ENCODE peak calls at places on chromosomes 7 and 10, in eight cellular contexts. Z is cardiac fibroblast, Q is fibroblast of lung, B is esophagus muscularis mucosa, U is GM12878, J is sigmoid colon, D is keratinocyte, F is astrocyte of the spinal cord. S is an unnamed sample.

GRCh38 chr7:17103170-17103569 is 195.3 kb upstream of the AHR start:
- DNase-seq in Z (no peak), Q (no peak), B (no peak), U (no peak), J (no peak), D (no peak), F (no peak), S (no peak)

GRCh38 chr7:104976966-104977636 is 36.9 kb upstream of the KMT2E start:
- DNase-seq in Z (no peak), Q (no peak), B (no peak), U (no peak), J (no peak), D (no peak), F (no peak), S (no peak)

GRCh38 chr10:101694056-101694673 is 805 bp downstream of the FBXW4 start:
- DNase-seq in Z (peak), Q (peak), B (peak), U (no peak), J (peak), D (no peak), F (peak), S (peak)

GRCh38 chr10:129901389-129902045 is 62.6 kb downstream of the EBF3 start:
- DNase-seq in Z (no peak), Q (no peak), B (no peak), U (no peak), J (no peak), D (no peak), F (no peak), S (no peak)

GRCh38 chr7:97772034-97772891 is 40.4 kb downstream of the TAC1 start:
- DNase-seq in Z (no peak), Q (no peak), B (no peak), U (no peak), J (no peak), D (no peak), F (no peak), S (no peak)

GRCh38 chr7:151795168-151795754 is 81.7 kb downstream of the PRKAG2 start:
- DNase-seq in Z (no peak), Q (no peak), B (no peak), U (no peak), J (peak), D (no peak), F (no peak), S (no peak)

GRCh38 chr7:30354791-30355190 is 70.4 kb downstream of the ZNRF2 start:
- DNase-seq in Z (no peak), Q (no peak), B (no peak), U (no peak), J (no peak), D (no peak), F (no peak), S (no peak)

GRCh38 chr7:140810830-140811556 is 113.7 kb downstream of the BRAF start:
- DNase-seq in Z (peak), Q (peak), B (peak), U (peak), J (peak), D (peak), F (peak), S (peak)

GRCh38 chr10:114310346-114310745 is 71.3 kb downstream of the VWA2 start:
- DNase-seq in Z (no peak), Q (no peak), B (no peak), U (no peak), J (peak), D (no peak), F (no peak), S (no peak)

GRCh38 chr10:131797626-131798025 is 103.2 kb upstream of the PPP2R2D start:
- DNase-seq in Z (no peak), Q (no peak), B (no peak), U (no peak), J (peak), D (no peak), F (no peak), S (no peak)

GRCh38 chr7:50397320-50397970 is 52.7 kb downstream of the FIGNL1 start:
- DNase-seq in Z (no peak), Q (no peak), B (no peak), U (peak), J (no peak), D (no peak), F (no peak), S (no peak)

GRCh38 chr10:46544989-46545791 is 11.3 kb downstream of the GPRIN2 start:
- DNase-seq in Z (peak), Q (no peak), B (no peak), U (no peak), J (peak), D (no peak), F (no peak), S (peak)

GRCh38 chr10:70323697-70324340 is 40.0 kb upstream of the NPFFR1 start:
- DNase-seq in Z (no peak), Q (no peak), B (no peak), U (no peak), J (peak), D (no peak), F (no peak), S (no peak)

GRCh38 chr7:135659159-135659837 is 3.0 kb upstream of the STMP1 start:
- DNase-seq in Z (peak), Q (peak), B (no peak), U (no peak), J (no peak), D (no peak), F (peak), S (no peak)

GRCh38 chr7:77327932-77328628 is 88.1 kb downstream of the GSAP start:
- DNase-seq in Z (no peak), Q (no peak), B (no peak), U (no peak), J (peak), D (no peak), F (no peak), S (no peak)

GRCh38 chr10:104040862-104041789 is 44.6 kb downstream of the COL17A1 start:
- DNase-seq in Z (no peak), Q (no peak), B (peak), U (no peak), J (no peak), D (no peak), F (no peak), S (no peak)

GRCh38 chr7:23093546-23093945 is 12.0 kb upstream of the KLHL7 start:
- DNase-seq in Z (peak), Q (peak), B (no peak), U (no peak), J (no peak), D (peak), F (peak), S (peak)

GRCh38 chr7:158358926-158359645 is 228.5 kb downstream of the PTPRN2 start:
- DNase-seq in Z (no peak), Q (no peak), B (no peak), U (no peak), J (peak), D (no peak), F (no peak), S (no peak)

GRCh38 chr7:40057292-40057691 is 77.1 kb downstream of the MPLKIP start:
- DNase-seq in Z (peak), Q (peak), B (no peak), U (no peak), J (no peak), D (no peak), F (peak), S (peak)

GRCh38 chr10:22633528-22633927 is 80.8 kb downstream of the PIP4K2A start:
- DNase-seq in Z (no peak), Q (no peak), B (no peak), U (no peak), J (no peak), D (no peak), F (no peak), S (no peak)

DNA sequence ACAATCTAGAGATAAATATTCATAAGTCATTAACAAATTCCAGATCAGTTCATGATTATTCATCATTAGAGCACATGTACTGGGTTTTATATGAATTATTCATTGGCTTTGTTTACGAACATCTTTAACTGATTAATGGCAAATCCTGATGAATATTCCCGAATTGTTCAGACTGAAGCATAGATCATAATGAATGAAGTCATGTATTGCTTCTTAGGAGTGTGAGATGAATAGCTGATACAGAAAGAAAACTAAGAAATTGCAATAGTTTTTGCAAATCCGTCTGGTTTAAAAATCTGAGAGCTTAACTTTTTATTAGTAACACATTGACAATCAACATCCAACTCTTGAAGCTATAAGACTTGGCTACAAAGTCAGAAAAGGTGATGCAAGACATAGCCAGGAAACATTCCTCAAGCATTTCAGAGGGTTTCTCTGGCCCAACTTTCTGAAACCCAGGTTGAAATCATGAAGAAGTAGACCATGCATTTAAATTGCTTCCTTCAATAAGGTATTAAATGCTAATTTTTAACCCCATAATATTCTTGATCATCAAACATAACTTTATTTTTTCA is 183.7 kb upstream of the DGKB start:
- DNase-seq in Z (peak), Q (peak), B (no peak), U (no peak), J (no peak), D (no peak), F (no peak), S (peak)
- H3K4me3 ChIP-seq in Z (no peak), Q (no peak), B (no peak), U (no peak), J (no peak), D (no peak), F (no peak), S (no peak)

GRCh38 chr7:118186491-118186890 is 2.5 kb downstream of the LSM8 start:
- DNase-seq in Z (peak), Q (peak), B (no peak), U (no peak), J (no peak), D (no peak), F (no peak), S (no peak)
- H3K4me3 ChIP-seq in Z (no peak), Q (no peak), B (no peak), U (peak), J (no peak), D (no peak), F (no peak), S (no peak)

GRCh38 chr10:74049995-74050394 is 52.1 kb downstream of the VCL start:
- DNase-seq in Z (peak), Q (no peak), B (no peak), U (no peak), J (no peak), D (no peak), F (no peak), S (no peak)

GRCh38 chr10:74047871-74048270 is 50.0 kb downstream of the VCL start:
- DNase-seq in Z (peak), Q (peak), B (no peak), U (no peak), J (no peak), D (no peak), F (no peak), S (no peak)

GRCh38 chr10:74048433-74048832 is 50.5 kb downstream of the VCL start:
- DNase-seq in Z (no peak), Q (no peak), B (no peak), U (no peak), J (no peak), D (no peak), F (no peak), S (no peak)

GRCh38 chr10:74044419-74044818 is 46.5 kb downstream of the VCL start:
- DNase-seq in Z (no peak), Q (no peak), B (no peak), U (no peak), J (no peak), D (no peak), F (no peak), S (no peak)

GRCh38 chr10:74047304-74047703 is 49.4 kb downstream of the VCL start:
- DNase-seq in Z (peak), Q (peak), B (no peak), U (no peak), J (no peak), D (no peak), F (peak), S (no peak)
- H3K4me3 ChIP-seq in Z (no peak), Q (no peak), B (no peak), U (no peak), J (no peak), D (no peak), F (no peak), S (no peak)

GRCh38 chr7:7568553-7568952 is 1.9 kb downstream of the MIOS start:
- DNase-seq in Z (no peak), Q (no peak), B (no peak), U (no peak), J (no peak), D (no peak), F (no peak), S (no peak)

GRCh38 chr7:7567898-7568531 is 1.3 kb downstream of the MIOS start:
- DNase-seq in Z (no peak), Q (no peak), B (no peak), U (no peak), J (no peak), D (no peak), F (no peak), S (peak)

GRCh38 chr7:7565746-7566650 is 686 bp upstream of the MIOS start:
- DNase-seq in Z (no peak), Q (peak), B (no peak), U (no peak), J (no peak), D (peak), F (no peak), S (peak)

GRCh38 chr7:7565018-7565680 is 1.5 kb upstream of the MIOS start:
- DNase-seq in Z (no peak), Q (no peak), B (no peak), U (no peak), J (no peak), D (no peak), F (no peak), S (no peak)

GRCh38 chr7:7566651-7567611 is at the start of gene MIOS:
- DNase-seq in Z (peak), Q (peak), B (peak), U (no peak), J (peak), D (no peak), F (peak), S (peak)
- H3K4me3 ChIP-seq in Z (peak), Q (peak), B (peak), U (peak), J (peak), D (peak), F (peak), S (peak)

GRCh38 chr7:73865738-73866445 is 4.9 kb downstream of the TMEM270 start:
- DNase-seq in Z (peak), Q (peak), B (no peak), U (no peak), J (no peak), D (no peak), F (peak), S (peak)
- H3K4me3 ChIP-seq in Z (no peak), Q (no peak), B (no peak), U (no peak), J (no peak), D (no peak), F (no peak), S (no peak)

GRCh38 chr7:73766556-73767229 is 3.4 kb downstream of the CLDN3 start:
- DNase-seq in Z (no peak), Q (no peak), B (no peak), U (no peak), J (no peak), D (no peak), F (no peak), S (no peak)

GRCh38 chr7:73769481-73770001 is 529 bp downstream of the CLDN3 start:
- DNase-seq in Z (peak), Q (no peak), B (no peak), U (no peak), J (no peak), D (no peak), F (no peak), S (no peak)

GRCh38 chr7:73770860-73771665 is 993 bp upstream of the CLDN3 start:
- DNase-seq in Z (no peak), Q (no peak), B (no peak), U (no peak), J (no peak), D (no peak), F (no peak), S (no peak)

GRCh38 chr7:73770002-73770859 is at the start of gene CLDN3:
- DNase-seq in Z (peak), Q (peak), B (no peak), U (no peak), J (no peak), D (no peak), F (no peak), S (peak)

GRCh38 chr7:73768661-73769480 is 1.2 kb downstream of the CLDN3 start:
- DNase-seq in Z (no peak), Q (no peak), B (no peak), U (no peak), J (no peak), D (no peak), F (no peak), S (no peak)
- H3K4me3 ChIP-seq in Z (no peak), Q (no peak), B (no peak), U (no peak), J (no peak), D (no peak), F (no peak), S (no peak)

GRCh38 chr10:127738512-127739424 is 1.8 kb downstream of the FOXI2 start:
- DNase-seq in Z (no peak), Q (no peak), B (no peak), U (no peak), J (no peak), D (no peak), F (no peak), S (peak)
- H3K4me3 ChIP-seq in Z (no peak), Q (no peak), B (no peak), U (no peak), J (peak), D (no peak), F (no peak), S (no peak)

DNA sequence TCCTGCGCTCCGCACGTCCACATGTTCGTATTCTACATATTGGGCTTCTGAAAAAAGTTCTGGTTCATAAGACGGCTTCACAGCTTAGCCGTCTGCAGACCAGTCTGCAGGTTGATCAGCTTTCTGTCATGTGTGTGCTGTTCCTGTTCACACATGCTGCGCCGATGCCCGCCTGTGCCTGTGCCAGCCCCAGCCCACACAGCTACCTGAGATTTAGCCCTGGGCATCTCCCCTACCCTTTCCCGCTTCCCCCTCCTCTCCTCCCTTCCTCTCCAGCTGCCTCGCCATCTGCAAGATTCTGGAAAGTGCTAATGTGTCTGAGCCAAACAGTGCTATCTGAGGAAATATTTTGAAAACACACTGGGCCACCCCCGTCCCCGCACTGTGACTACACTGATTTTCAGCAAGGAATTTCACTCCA is 7.1 kb downstream of the CHST3 start:
- DNase-seq in Z (no peak), Q (no peak), B (no peak), U (no peak), J (no peak), D (no peak), F (no peak), S (peak)
- H3K4me3 ChIP-seq in Z (no peak), Q (no peak), B (no peak), U (no peak), J (no peak), D (peak), F (no peak), S (peak)

S was measured in epithelial cell of esophagus.